ENCODE peak calls at places on chromosomes 13 and 19, in four cellular contexts. L is Peyer's patch, Y is uterus, R is cardiac muscle cell. W is an unnamed sample. For H3K27me3 and H3K4me1, the result is how much of the 10 kb centered on the place peaks cover.

GRCh38 chr19:40200352-40201099 is 9.3 kb downstream of the MAP3K10 start:
- DNase-seq in Y (no peak), R (no peak), L (no peak), W (no peak)

GRCh38 chr13:112241288-112241687 is 134.9 kb upstream of the SPACA7 start:
- DNase-seq in L (no peak), R (no peak), Y (no peak), W (no peak)

GRCh38 chr13:37049810-37050209 is 9.7 kb downstream of the SUPT20H start:
- DNase-seq in R (no peak), Y (no peak), L (no peak), W (no peak)

GRCh38 chr13:27038323-27038722 is 133.3 kb downstream of the USP12 start:
- DNase-seq in L (no peak), R (no peak), Y (no peak), W (no peak)

GRCh38 chr13:94658926-94659649 is 53.3 kb downstream of the SOX21 start:
- DNase-seq in Y (no peak), L (no peak), R (no peak), W (no peak)

GRCh38 chr13:45833663-45834062 is 17.9 kb downstream of the SIAH3 start:
- DNase-seq in L (no peak), R (no peak), Y (peak), W (no peak)

GRCh38 chr19:46015961-46016425 is 6.9 kb downstream of the PGLYRP1 start:
- DNase-seq in Y (no peak), L (no peak), R (peak), W (no peak)

GRCh38 chr19:51259348-51260245 is 8.7 kb downstream of the SIGLECL1 start:
- DNase-seq in R (peak), Y (no peak), L (no peak), W (peak)

GRCh38 chr13:72782717-72783116 is 784 bp downstream of the PIBF1 start:
- DNase-seq in L (no peak), R (no peak), Y (no peak), W (peak)

GRCh38 chr19:29635963-29636362 is 29.3 kb upstream of the PLEKHF1 start:
- DNase-seq in L (no peak), R (no peak), Y (no peak), W (no peak)

GRCh38 chr13:106498571-106498970 is 36.9 kb downstream of the EFNB2 start:
- DNase-seq in Y (no peak), R (no peak), L (no peak), W (no peak)

GRCh38 chr19:29537181-29537580 is 11.4 kb downstream of the VSTM2B start:
- DNase-seq in R (no peak), Y (no peak), L (no peak), W (no peak)

GRCh38 chr19:10432736-10433130 is 12.4 kb downstream of the PDE4A start:
- DNase-seq in R (no peak), L (no peak), Y (no peak), W (no peak)

GRCh38 chr19:48859711-48860572 is 8.5 kb downstream of the PLEKHA4 start:
- DNase-seq in Y (no peak), L (no peak), R (no peak), W (no peak)

GRCh38 chr19:45177817-45178261 is at the start of gene TRAPPC6A:
- DNase-seq in L (peak), Y (no peak), R (no peak), W (no peak)

GRCh38 chr13:24717217-24717616 is 37.0 kb downstream of the ATP12A start:
- DNase-seq in R (no peak), L (no peak), Y (no peak), W (no peak)

GRCh38 chr13:113917523-113918371 is 53.9 kb upstream of the GAS6 start:
- DNase-seq in Y (peak), R (no peak), L (no peak), W (no peak)

GRCh38 chr13:34201050-34201913 is 383.3 kb downstream of the RFC3 start:
- DNase-seq in R (no peak), Y (no peak), L (no peak), W (no peak)

GRCh38 chr13:44068737-44069136 is 189.0 kb downstream of the LACC1 start:
- DNase-seq in Y (no peak), R (no peak), L (no peak), W (no peak)

GRCh38 chr13:29936961-29937360 is 86.5 kb upstream of the UBL3 start:
- DNase-seq in Y (no peak), L (no peak), R (no peak), W (no peak)

GRCh38 chr13:80214521-80214941 is 126.4 kb downstream of the SPRY2 start:
- DNase-seq in L (no peak), Y (no peak), R (no peak), W (no peak)

DNA sequence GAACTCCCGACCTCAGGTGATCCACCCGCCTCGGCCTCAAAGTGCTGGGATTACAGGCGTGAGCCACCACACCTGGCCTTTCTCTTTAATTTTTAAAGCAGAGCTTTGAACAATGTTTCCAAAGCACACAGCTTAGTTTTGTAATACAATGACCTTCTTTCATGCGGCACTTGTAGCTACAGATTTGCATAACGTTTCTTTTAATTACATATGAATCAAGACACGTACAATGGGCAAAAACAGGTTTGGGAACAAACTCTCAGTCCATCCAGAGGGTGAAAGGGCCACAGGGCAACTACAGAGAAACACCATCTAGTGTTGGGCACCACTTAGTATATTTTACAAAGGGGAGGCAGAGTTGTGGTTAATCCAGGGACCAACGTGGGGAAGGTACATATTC is 19.0 kb upstream of the S1PR4 start:
- DNase-seq in Y (no peak), L (no peak), R (no peak), W (peak)
- H3K27me3 ChIP-seq in Y (under half), L (under half), R (under half), W (under half)

GRCh38 chr19:13002970-13003540 is 7.8 kb downstream of the NFIX start:
- DNase-seq in L (no peak), Y (no peak), R (no peak), W (no peak)
- H3K4me1 ChIP-seq in L (under half), Y (under half), R (under half), W (under half)

DNA sequence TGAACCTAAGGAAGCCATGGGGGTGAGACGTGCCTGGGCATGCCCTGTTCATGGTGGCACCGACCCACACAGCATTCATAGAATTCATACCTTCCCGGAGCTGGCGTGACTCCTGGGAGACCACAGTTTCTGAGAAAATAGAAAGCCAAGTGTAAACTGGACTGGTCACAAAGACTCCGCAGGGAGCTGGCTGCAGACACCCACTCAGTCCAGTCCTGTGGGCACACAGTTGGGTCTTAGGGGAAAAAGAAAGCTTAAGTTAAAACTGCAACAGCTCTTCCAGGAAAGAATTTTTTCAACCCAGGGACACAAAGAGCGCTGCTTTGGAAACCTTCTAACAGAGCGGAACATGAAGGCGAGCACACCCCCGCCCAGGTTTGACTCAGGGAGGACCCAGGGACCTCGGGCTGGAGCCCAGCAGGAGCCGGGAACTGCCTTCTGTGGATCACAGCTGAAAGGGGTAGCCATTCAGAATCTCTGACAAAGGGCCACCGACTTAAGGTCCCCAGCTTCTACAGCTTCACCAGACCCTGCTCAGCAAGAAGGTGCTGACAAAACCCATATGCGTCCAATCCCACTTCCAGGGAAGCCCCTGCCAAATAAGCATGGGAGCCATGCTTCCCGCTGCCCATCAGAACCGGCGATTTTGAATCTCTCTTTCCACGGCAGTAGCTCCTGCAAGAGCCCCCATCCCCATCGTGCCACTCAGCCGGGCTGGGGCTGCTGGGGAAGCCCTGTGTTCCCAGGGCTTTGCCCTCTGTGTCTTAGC is 183.7 kb downstream of the COL4A1 start:
- DNase-seq in R (no peak), L (peak), Y (no peak), W (no peak)
- H3K4me3 ChIP-seq in R (no peak), L (no peak), Y (no peak), W (no peak)

GRCh38 chr13:40158218-40158617 is 502.8 kb downstream of the COG6 start:
- DNase-seq in Y (no peak), R (no peak), L (no peak), W (no peak)
- H3K27me3 ChIP-seq in Y (under half), R (under half), L (under half), W (under half)